ENCODE peak calls at places on chromosomes 6 and 20, in eight cellular contexts. L is T-helper 1 cell, O is hypothalamus, W is GM10248, M is cardiac muscle cell, X is left ventricle myocardium inferior, Z is activated T-cell treated with anti-CD3 and anti-CD28 coated beads for 1 hour, R is heart left ventricle. F is an unnamed sample.

GRCh38 chr6:39466664-39467063 is 144.2 kb upstream of the KCNK16 start:
- DNase-seq in O (no peak), W (no peak), R (no peak), X (no peak), M (no peak), Z (no peak), L (no peak), F (no peak)

GRCh38 chr6:13924146-13924948 is 405 bp upstream of the RNF182 start:
- DNase-seq in O (peak), X (peak), L (peak), R (no peak), M (peak), W (peak), Z (no peak), F (peak)

GRCh38 chr20:56626367-56627121 is 2.6 kb upstream of the TFAP2C start:
- DNase-seq in X (no peak), Z (no peak), L (no peak), W (no peak), M (peak), O (no peak), R (no peak), F (no peak)

GRCh38 chr6:107539409-107539808 is 49.5 kb downstream of the SOBP start:
- DNase-seq in L (no peak), X (no peak), O (no peak), Z (no peak), R (no peak), M (no peak), W (no peak), F (no peak)

GRCh38 chr6:112827793-112828192 is 480.7 kb downstream of the RFPL4B start:
- DNase-seq in X (peak), R (peak), L (no peak), W (peak), Z (no peak), M (no peak), O (no peak), F (no peak)

GRCh38 chr6:69422474-69422873 is 374.3 kb downstream of the LMBRD1 start:
- DNase-seq in W (no peak), X (no peak), M (peak), L (no peak), R (no peak), Z (no peak), O (no peak), F (peak)

GRCh38 chr6:56529594-56530191 is 113.0 kb downstream of the DST start:
- DNase-seq in Z (no peak), R (no peak), W (no peak), L (no peak), X (no peak), M (no peak), O (no peak), F (no peak)

GRCh38 chr6:25424303-25424702 is 145.1 kb downstream of the CARMIL1 start:
- DNase-seq in L (no peak), M (no peak), W (no peak), R (no peak), Z (no peak), O (no peak), X (no peak), F (no peak)

GRCh38 chr6:21807299-21807698 is 213.7 kb downstream of the SOX4 start:
- DNase-seq in O (no peak), Z (no peak), W (no peak), X (no peak), M (no peak), R (no peak), L (no peak), F (no peak)

GRCh38 chr6:12111271-12111670 is 99.2 kb downstream of the HIVEP1 start:
- DNase-seq in O (no peak), M (no peak), X (no peak), Z (no peak), R (no peak), L (no peak), W (no peak), F (no peak)

GRCh38 chr6:85360794-85361642 is 88.9 kb upstream of the NT5E start:
- DNase-seq in L (no peak), W (no peak), O (no peak), Z (no peak), M (no peak), X (no peak), R (no peak), F (no peak)

GRCh38 chr6:57257911-57258541 is 35.9 kb upstream of the RAB23 start:
- DNase-seq in R (no peak), L (no peak), O (no peak), W (no peak), Z (no peak), M (no peak), X (no peak), F (no peak)

GRCh38 chr20:17229256-17229655 is 2.4 kb downstream of the PCSK2 start:
- DNase-seq in Z (no peak), X (no peak), O (no peak), M (no peak), R (no peak), L (no peak), W (no peak), F (no peak)

GRCh38 chr6:107716688-107717089 is 107.4 kb downstream of the SCML4 start:
- DNase-seq in R (no peak), W (peak), O (no peak), X (no peak), M (no peak), L (peak), Z (peak), F (no peak)

GRCh38 chr20:37735541-37735940 is 41.7 kb downstream of the CTNNBL1 start:
- DNase-seq in M (no peak), X (no peak), L (no peak), Z (no peak), W (no peak), O (no peak), R (no peak), F (no peak)

GRCh38 chr6:106431972-106432371 is 71.5 kb downstream of the CRYBG1 start:
- DNase-seq in O (no peak), X (no peak), L (no peak), Z (no peak), M (no peak), W (no peak), R (no peak), F (no peak)

GRCh38 chr6:122580731-122581130 is 29.5 kb upstream of the PKIB start:
- DNase-seq in W (no peak), X (no peak), M (no peak), O (no peak), Z (no peak), L (no peak), R (no peak), F (no peak)

GRCh38 chr6:148445620-148446019 is 103.0 kb downstream of the SASH1 start:
- DNase-seq in Z (no peak), O (no peak), W (no peak), L (no peak), M (no peak), R (no peak), X (no peak), F (no peak)

GRCh38 chr6:154403803-154404202 is 47.2 kb upstream of the IPCEF1 start:
- DNase-seq in L (no peak), R (peak), W (no peak), X (no peak), Z (no peak), O (no peak), M (no peak), F (peak)

GRCh38 chr20:18712877-18713276 is 100.7 kb upstream of the SCP2D1 start:
- DNase-seq in Z (no peak), X (no peak), R (no peak), L (no peak), W (no peak), M (no peak), O (no peak), F (no peak)

GRCh38 chr6:143058987-143059386 is 1.7 kb upstream of the AIG1 start:
- DNase-seq in X (no peak), Z (no peak), O (peak), L (no peak), R (no peak), W (no peak), M (no peak), F (no peak)

GRCh38 chr20:33990075-33990474 is 3.6 kb upstream of the RALY start:
- DNase-seq in M (no peak), O (no peak), W (no peak), Z (no peak), R (no peak), X (no peak), L (no peak), F (no peak)

GRCh38 chr6:104633125-104633524 is 226.6 kb downstream of the HACE1 start:
- DNase-seq in X (no peak), O (no peak), L (no peak), W (no peak), M (no peak), Z (no peak), R (no peak), F (no peak)

GRCh38 chr20:37575884-37576283 is 48.2 kb upstream of the BLCAP start:
- DNase-seq in R (no peak), M (no peak), O (no peak), Z (no peak), X (no peak), L (no peak), W (peak), F (no peak)